ENCODE peak calls at places on chromosomes 1 and 21, in six cellular contexts. F is Calu3; I is IMR-90; O is effector memory CD4-positive, alpha-beta T cell; A is stimulated activated CD4-positive, alpha-beta T cell treated with anti-CD3 and anti-CD28 coated beads, Interleukin-4, amount 100 ng/mL, for 24 hours; J is dermis blood vessel endothelial cell. H is an unnamed sample.

GRCh38 chr1:96587222-96587621 is 134.4 kb upstream of the PTBP2 start:
- DNase-seq in J (no peak), F (no peak), I (no peak), O (no peak), A (no peak), H (no peak)

GRCh38 chr1:66084442-66084841 is 291.7 kb downstream of the PDE4B start:
- DNase-seq in J (no peak), F (no peak), O (no peak), I (no peak), A (no peak), H (no peak)

GRCh38 chr1:53578358-53578757 is 119.2 kb downstream of the DMRTB1 start:
- DNase-seq in J (no peak), F (no peak), O (no peak), A (no peak), I (peak), H (no peak)

GRCh38 chr1:219668446-219668845 is 55.5 kb upstream of the ZC3H11B start:
- DNase-seq in F (no peak), I (no peak), O (no peak), J (no peak), A (no peak), H (no peak)

GRCh38 chr1:13764533-13764932 is 64.5 kb downstream of the PRDM2 start:
- DNase-seq in A (no peak), I (peak), O (no peak), J (no peak), F (no peak), H (no peak)

GRCh38 chr1:100516854-100517253 is 21.1 kb upstream of the GPR88 start:
- DNase-seq in O (no peak), J (no peak), I (no peak), F (no peak), A (no peak), H (no peak)

GRCh38 chr1:14294006-14294405 is 304.5 kb upstream of the KAZN start:
- DNase-seq in F (no peak), I (no peak), O (no peak), J (no peak), A (no peak), H (no peak)

GRCh38 chr21:36350282-36350910 is 30.4 kb downstream of the MORC3 start:
- DNase-seq in I (peak), O (no peak), F (no peak), J (no peak), A (no peak), H (no peak)

GRCh38 chr1:36653850-36654249 is 171.1 kb upstream of the CSF3R start:
- DNase-seq in O (no peak), J (peak), I (peak), F (no peak), A (no peak), H (no peak)

GRCh38 chr1:234468580-234468979 is 10.4 kb downstream of the TARBP1 start:
- DNase-seq in I (no peak), F (no peak), A (no peak), J (no peak), O (no peak), H (no peak)

GRCh38 chr1:235100124-235100801 is 28.4 kb downstream of the TOMM20 start:
- DNase-seq in I (no peak), F (no peak), A (no peak), O (no peak), J (no peak), H (no peak)

GRCh38 chr1:176878750-176879536 is 285.6 kb downstream of the ASTN1 start:
- DNase-seq in A (no peak), O (no peak), F (no peak), I (no peak), J (peak), H (no peak)

GRCh38 chr1:42430751-42431150 is 25.1 kb downstream of the ZMYND12 start:
- DNase-seq in J (peak), I (no peak), A (no peak), O (no peak), F (no peak), H (no peak)

GRCh38 chr1:226973898-226974543 is 33.9 kb downstream of the COQ8A start:
- DNase-seq in A (no peak), F (no peak), O (no peak), I (peak), J (no peak), H (no peak)

GRCh38 chr21:44299458-44300261 is at the start of gene PFKL:
- DNase-seq in F (peak), I (peak), A (peak), J (peak), O (peak), H (peak)

GRCh38 chr1:20472860-20473711 is 12.9 kb downstream of the CAMK2N1 start:
- DNase-seq in F (no peak), J (peak), I (peak), O (no peak), A (peak), H (no peak)

GRCh38 chr21:41865002-41865777 is 14.0 kb downstream of the PRDM15 start:
- DNase-seq in I (no peak), O (no peak), J (no peak), F (no peak), A (no peak), H (no peak)

GRCh38 chr1:166089804-166090203 is 77.0 kb downstream of the FAM78B start:
- DNase-seq in I (no peak), A (no peak), F (no peak), J (no peak), O (no peak), H (no peak)